ENCODE peak calls at places on chromosomes 7 and 10, in seven cellular contexts. One of them, this sample, is unnamed. For H3K4me1, the result is how much of the 10 kb centered on the place peaks cover.

GRCh38 chr10:74991435-74991834 is 120.0 kb upstream of the SAMD8 start:
- DNase-seq in CD8-positive, alpha-beta T cell: no peak
- DNase-seq in MM.1S: peak
- DNase-seq in fibroblast of lung: peak
- DNase-seq in heart right ventricle: no peak
- DNase-seq in transverse colon: no peak
- DNase-seq in endodermal cell: no peak
- DNase-seq in this sample: peak

GRCh38 chr10:22321831-22322662 is 1.1 kb downstream of the BMI1 start:
- DNase-seq in endodermal cell: peak
- DNase-seq in heart right ventricle: peak
- DNase-seq in MM.1S: no peak
- DNase-seq in transverse colon: no peak
- DNase-seq in CD8-positive, alpha-beta T cell: no peak
- DNase-seq in fibroblast of lung: no peak
- DNase-seq in this sample: peak

GRCh38 chr10:36692759-36693158 is 432.6 kb upstream of the ANKRD30A start:
- DNase-seq in transverse colon: no peak
- DNase-seq in MM.1S: no peak
- DNase-seq in heart right ventricle: no peak
- DNase-seq in endodermal cell: no peak
- DNase-seq in CD8-positive, alpha-beta T cell: no peak
- DNase-seq in fibroblast of lung: no peak
- DNase-seq in this sample: no peak

GRCh38 chr7:1566687-1567081 is 3.1 kb downstream of the PSMG3 start:
- DNase-seq in fibroblast of lung: no peak
- DNase-seq in MM.1S: no peak
- DNase-seq in transverse colon: peak
- DNase-seq in endodermal cell: no peak
- DNase-seq in CD8-positive, alpha-beta T cell: no peak
- DNase-seq in heart right ventricle: no peak
- DNase-seq in this sample: no peak

GRCh38 chr7:147279951-147280350 is 1163.3 kb downstream of the CNTNAP2 start:
- DNase-seq in endodermal cell: no peak
- DNase-seq in MM.1S: no peak
- DNase-seq in CD8-positive, alpha-beta T cell: no peak
- DNase-seq in fibroblast of lung: no peak
- DNase-seq in heart right ventricle: no peak
- DNase-seq in transverse colon: no peak
- DNase-seq in this sample: no peak

GRCh38 chr7:82629583-82629982 is 186.0 kb upstream of the CACNA2D1 start:
- DNase-seq in fibroblast of lung: peak
- DNase-seq in CD8-positive, alpha-beta T cell: no peak
- DNase-seq in heart right ventricle: no peak
- DNase-seq in transverse colon: no peak
- DNase-seq in endodermal cell: no peak
- DNase-seq in MM.1S: no peak
- DNase-seq in this sample: no peak

GRCh38 chr10:17415046-17415643 is 39.2 kb downstream of the ST8SIA6 start:
- DNase-seq in transverse colon: no peak
- DNase-seq in fibroblast of lung: no peak
- DNase-seq in CD8-positive, alpha-beta T cell: no peak
- DNase-seq in heart right ventricle: no peak
- DNase-seq in endodermal cell: no peak
- DNase-seq in MM.1S: no peak
- DNase-seq in this sample: no peak

GRCh38 chr7:3244241-3244814 is 56.7 kb upstream of the SDK1 start:
- DNase-seq in heart right ventricle: no peak
- DNase-seq in fibroblast of lung: peak
- DNase-seq in MM.1S: no peak
- DNase-seq in transverse colon: no peak
- DNase-seq in CD8-positive, alpha-beta T cell: no peak
- DNase-seq in endodermal cell: no peak
- DNase-seq in this sample: no peak

GRCh38 chr7:25318077-25318476 is 89.8 kb upstream of the NPVF start:
- DNase-seq in heart right ventricle: no peak
- DNase-seq in CD8-positive, alpha-beta T cell: no peak
- DNase-seq in fibroblast of lung: no peak
- DNase-seq in transverse colon: no peak
- DNase-seq in MM.1S: no peak
- DNase-seq in endodermal cell: no peak
- DNase-seq in this sample: no peak

GRCh38 chr10:79404231-79404609 is 41.2 kb downstream of the ZCCHC24 start:
- DNase-seq in MM.1S: no peak
- DNase-seq in CD8-positive, alpha-beta T cell: no peak
- DNase-seq in transverse colon: peak
- DNase-seq in heart right ventricle: peak
- DNase-seq in fibroblast of lung: peak
- DNase-seq in endodermal cell: peak
- DNase-seq in this sample: no peak

GRCh38 chr7:7554021-7554432 is 12.7 kb upstream of the MIOS start:
- DNase-seq in endodermal cell: no peak
- DNase-seq in CD8-positive, alpha-beta T cell: no peak
- DNase-seq in fibroblast of lung: peak
- DNase-seq in heart right ventricle: no peak
- DNase-seq in MM.1S: no peak
- DNase-seq in transverse colon: no peak
- DNase-seq in this sample: no peak

GRCh38 chr10:34018129-34018528 is 683.7 kb upstream of the NRP1 start:
- DNase-seq in fibroblast of lung: peak
- DNase-seq in endodermal cell: no peak
- DNase-seq in transverse colon: no peak
- DNase-seq in CD8-positive, alpha-beta T cell: no peak
- DNase-seq in MM.1S: no peak
- DNase-seq in heart right ventricle: no peak
- DNase-seq in this sample: no peak

GRCh38 chr7:124088590-124088989 is 55.7 kb upstream of the TMEM229A start:
- DNase-seq in transverse colon: no peak
- DNase-seq in heart right ventricle: no peak
- DNase-seq in endodermal cell: no peak
- DNase-seq in fibroblast of lung: peak
- DNase-seq in MM.1S: no peak
- DNase-seq in CD8-positive, alpha-beta T cell: no peak
- DNase-seq in this sample: no peak

GRCh38 chr7:91953618-91954017 is 13.0 kb downstream of the AKAP9 start:
- DNase-seq in MM.1S: peak
- DNase-seq in transverse colon: no peak
- DNase-seq in CD8-positive, alpha-beta T cell: no peak
- DNase-seq in fibroblast of lung: peak
- DNase-seq in heart right ventricle: no peak
- DNase-seq in endodermal cell: no peak
- DNase-seq in this sample: no peak

GRCh38 chr7:95905165-95905564 is 132.8 kb downstream of the DYNC1I1 start:
- DNase-seq in MM.1S: no peak
- DNase-seq in transverse colon: no peak
- DNase-seq in fibroblast of lung: no peak
- DNase-seq in heart right ventricle: no peak
- DNase-seq in CD8-positive, alpha-beta T cell: no peak
- DNase-seq in endodermal cell: peak
- DNase-seq in this sample: no peak

GRCh38 chr10:98168766-98169165 is 34.3 kb downstream of the R3HCC1L start:
- DNase-seq in transverse colon: no peak
- DNase-seq in CD8-positive, alpha-beta T cell: no peak
- DNase-seq in fibroblast of lung: no peak
- DNase-seq in endodermal cell: no peak
- DNase-seq in heart right ventricle: no peak
- DNase-seq in MM.1S: no peak
- DNase-seq in this sample: no peak

GRCh38 chr10:111440501-111440900 is 363.7 kb downstream of the ADRA2A start:
- DNase-seq in endodermal cell: no peak
- DNase-seq in CD8-positive, alpha-beta T cell: no peak
- DNase-seq in MM.1S: no peak
- DNase-seq in heart right ventricle: no peak
- DNase-seq in fibroblast of lung: no peak
- DNase-seq in transverse colon: no peak
- DNase-seq in this sample: no peak

GRCh38 chr7:13327669-13328068 is 640.2 kb downstream of the ARL4A start:
- DNase-seq in CD8-positive, alpha-beta T cell: no peak
- DNase-seq in transverse colon: no peak
- DNase-seq in MM.1S: no peak
- DNase-seq in heart right ventricle: no peak
- DNase-seq in endodermal cell: no peak
- DNase-seq in fibroblast of lung: peak
- DNase-seq in this sample: no peak

GRCh38 chr10:7243139-7243538 is 167.7 kb downstream of the SFMBT2 start:
- DNase-seq in MM.1S: no peak
- DNase-seq in heart right ventricle: no peak
- DNase-seq in endodermal cell: no peak
- DNase-seq in CD8-positive, alpha-beta T cell: no peak
- DNase-seq in transverse colon: no peak
- DNase-seq in fibroblast of lung: no peak
- DNase-seq in this sample: no peak

GRCh38 chr7:117666019-117666418 is 186.2 kb downstream of the CFTR start:
- DNase-seq in endodermal cell: no peak
- DNase-seq in heart right ventricle: no peak
- DNase-seq in transverse colon: no peak
- DNase-seq in fibroblast of lung: peak
- DNase-seq in CD8-positive, alpha-beta T cell: no peak
- DNase-seq in MM.1S: no peak
- DNase-seq in this sample: peak

DNA sequence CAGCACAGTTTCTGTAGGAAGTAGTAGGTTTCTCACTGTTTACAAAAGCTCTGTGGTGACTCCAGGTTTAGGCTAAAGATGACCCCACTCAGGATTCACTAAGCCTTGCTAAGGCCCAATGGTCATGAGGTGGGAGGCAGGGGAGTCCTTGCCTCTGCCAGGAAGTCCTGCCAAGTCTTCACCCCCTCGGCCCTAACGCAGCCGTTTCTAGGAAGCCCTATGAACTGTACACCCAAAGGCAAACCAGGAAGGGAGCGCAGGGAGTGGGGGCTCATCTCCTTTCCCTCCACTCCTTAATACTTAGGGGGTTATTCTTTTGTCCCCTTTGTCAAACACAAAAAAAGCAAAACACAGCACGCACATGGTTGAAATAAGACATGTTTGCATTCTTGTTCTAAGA is 64.6 kb downstream of the CTBP2 start:
- DNase-seq in heart right ventricle: no peak
- DNase-seq in CD8-positive, alpha-beta T cell: no peak
- DNase-seq in MM.1S: no peak
- DNase-seq in fibroblast of lung: no peak
- DNase-seq in transverse colon: no peak
- DNase-seq in endodermal cell: no peak
- DNase-seq in this sample: no peak
- H3K4me1 ChIP-seq in heart right ventricle: half or more
- H3K4me1 ChIP-seq in CD8-positive, alpha-beta T cell: under half
- H3K4me1 ChIP-seq in MM.1S: under half
- H3K4me1 ChIP-seq in fibroblast of lung: under half
- H3K4me1 ChIP-seq in transverse colon: under half
- H3K4me1 ChIP-seq in endodermal cell: under half
- H3K4me1 ChIP-seq in this sample: under half

GRCh38 chr10:132543916-132544743 is 6.5 kb downstream of the INPP5A start:
- DNase-seq in heart right ventricle: no peak
- DNase-seq in fibroblast of lung: no peak
- DNase-seq in MM.1S: no peak
- DNase-seq in transverse colon: no peak
- DNase-seq in endodermal cell: peak
- DNase-seq in CD8-positive, alpha-beta T cell: no peak
- DNase-seq in this sample: no peak
- H3K4me3 ChIP-seq in heart right ventricle: no peak
- H3K4me3 ChIP-seq in fibroblast of lung: no peak
- H3K4me3 ChIP-seq in MM.1S: no peak
- H3K4me3 ChIP-seq in transverse colon: no peak
- H3K4me3 ChIP-seq in endodermal cell: no peak
- H3K4me3 ChIP-seq in CD8-positive, alpha-beta T cell: peak
- H3K4me3 ChIP-seq in this sample: no peak

GRCh38 chr7:99996755-99997544 is 18.4 kb upstream of the ZKSCAN1 start:
- DNase-seq in CD8-positive, alpha-beta T cell: no peak
- DNase-seq in transverse colon: no peak
- DNase-seq in heart right ventricle: no peak
- DNase-seq in endodermal cell: no peak
- DNase-seq in MM.1S: no peak
- DNase-seq in fibroblast of lung: no peak
- DNase-seq in this sample: no peak

GRCh38 chr7:100000239-100000638 is 15.2 kb upstream of the ZKSCAN1 start:
- DNase-seq in MM.1S: no peak
- DNase-seq in transverse colon: no peak
- DNase-seq in endodermal cell: no peak
- DNase-seq in heart right ventricle: no peak
- DNase-seq in CD8-positive, alpha-beta T cell: no peak
- DNase-seq in fibroblast of lung: no peak
- DNase-seq in this sample: no peak

GRCh38 chr7:99992330-99993037 is 16.7 kb upstream of the AZGP1 start:
- DNase-seq in CD8-positive, alpha-beta T cell: no peak
- DNase-seq in MM.1S: no peak
- DNase-seq in fibroblast of lung: no peak
- DNase-seq in heart right ventricle: peak
- DNase-seq in endodermal cell: no peak
- DNase-seq in transverse colon: no peak
- DNase-seq in this sample: no peak

GRCh38 chr7:99994819-99995218 is 19.0 kb upstream of the AZGP1 start:
- DNase-seq in fibroblast of lung: no peak
- DNase-seq in MM.1S: no peak
- DNase-seq in endodermal cell: no peak
- DNase-seq in CD8-positive, alpha-beta T cell: no peak
- DNase-seq in transverse colon: no peak
- DNase-seq in heart right ventricle: no peak
- DNase-seq in this sample: no peak

DNA sequence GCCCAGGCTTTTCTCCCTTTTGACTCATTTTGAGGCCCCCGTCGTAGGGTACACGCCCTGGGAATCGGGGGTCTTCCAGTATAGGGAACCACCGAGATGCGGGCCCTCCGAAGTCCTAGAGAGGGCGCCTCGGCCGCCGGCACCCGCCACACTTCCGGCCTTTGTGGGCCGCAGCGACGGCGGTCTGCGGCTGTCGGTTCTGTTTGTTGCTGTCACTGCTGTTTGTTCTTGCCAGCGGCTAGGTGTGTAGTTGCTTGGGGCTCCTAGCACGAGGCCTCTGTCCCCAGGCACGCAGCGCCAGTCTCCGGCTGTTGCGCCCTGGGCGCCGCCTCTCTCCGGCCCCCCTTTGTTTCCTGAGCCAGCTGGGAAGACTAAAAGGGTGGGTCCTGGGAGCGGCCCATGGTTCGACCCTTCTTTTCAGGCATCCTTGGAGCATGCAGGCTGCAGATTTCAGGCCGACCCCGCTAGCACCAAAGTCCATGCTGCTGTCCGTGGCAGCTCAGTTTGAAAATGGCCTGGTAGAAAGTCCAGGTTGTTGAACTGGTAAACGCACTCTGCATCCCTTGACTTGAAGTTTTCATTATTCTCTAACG is 17.8 kb upstream of the ZKSCAN1 start:
- DNase-seq in CD8-positive, alpha-beta T cell: peak
- DNase-seq in fibroblast of lung: peak
- DNase-seq in heart right ventricle: peak
- DNase-seq in transverse colon: peak
- DNase-seq in endodermal cell: peak
- DNase-seq in MM.1S: peak
- DNase-seq in this sample: peak
- TF ChIP-seq CTCF in CD8-positive, alpha-beta T cell: no peak
- TF ChIP-seq CTCF in fibroblast of lung: no peak
- TF ChIP-seq CTCF in heart right ventricle: peak
- TF ChIP-seq CTCF in transverse colon: peak
- TF ChIP-seq CTCF in endodermal cell: peak
- TF ChIP-seq CTCF in MM.1S: no peak
- TF ChIP-seq CTCF in this sample: peak

DNA sequence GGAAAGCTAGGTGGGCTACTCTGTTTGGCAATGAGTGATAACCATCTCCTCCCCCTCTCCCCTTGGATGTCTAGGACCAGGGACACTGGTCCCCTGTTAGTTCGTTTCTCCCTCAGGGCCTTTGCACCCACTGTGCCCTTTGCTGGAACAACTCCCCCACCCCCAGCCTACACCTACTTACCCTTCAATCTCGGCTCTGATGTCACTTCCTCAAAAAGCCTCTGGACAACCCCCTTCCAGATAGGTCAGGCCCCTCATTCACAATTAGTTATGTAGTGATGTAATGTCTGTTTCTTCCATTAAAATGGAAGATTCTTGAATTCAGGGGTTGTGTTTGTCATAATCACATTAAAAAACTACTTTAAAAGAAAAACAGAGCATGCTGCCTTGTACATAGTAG is 152.9 kb downstream of the SNX10 start:
- DNase-seq in endodermal cell: no peak
- DNase-seq in transverse colon: no peak
- DNase-seq in fibroblast of lung: no peak
- DNase-seq in MM.1S: no peak
- DNase-seq in heart right ventricle: no peak
- DNase-seq in CD8-positive, alpha-beta T cell: no peak
- DNase-seq in this sample: no peak
- H3K4me1 ChIP-seq in endodermal cell: under half
- H3K4me1 ChIP-seq in transverse colon: under half
- H3K4me1 ChIP-seq in fibroblast of lung: under half
- H3K4me1 ChIP-seq in MM.1S: under half
- H3K4me1 ChIP-seq in heart right ventricle: under half
- H3K4me1 ChIP-seq in CD8-positive, alpha-beta T cell: under half
- H3K4me1 ChIP-seq in this sample: under half